ENCODE peak calls at places on chromosome 16, in eight cellular contexts. K is glutamatergic neuron, W is brain microvascular endothelial cell, O is WTC11, U is ovary, L is dorsolateral prefrontal cortex, M is thoracic aorta, F is upper lobe of left lung. Y is an unnamed sample.

GRCh38 chr16:17835118-17835949 is 364.6 kb upstream of the XYLT1 start:
- DNase-seq in K (no peak), W (no peak), O (no peak), U (no peak), L (no peak), M (no peak), F (no peak), Y (peak; percentile 12)

GRCh38 chr16:46973457-46974324 is at the start of gene DNAJA2:
- DNase-seq in K (peak; percentile 98), W (peak; percentile 81), O (peak; percentile 89), U (peak; percentile 93), L (peak; percentile 91), M (peak; percentile 69), F (peak; percentile 99), Y (peak; percentile 78)

GRCh38 chr16:87581867-87582220 is 20.5 kb upstream of the JPH3 start:
- DNase-seq in K (no peak), W (peak; percentile 98), O (no peak), U (peak; percentile 94), L (no peak), M (peak; percentile 77), F (no peak), Y (peak; percentile 96)

GRCh38 chr16:56743840-56744239 is 13.9 kb downstream of the NUP93 start:
- DNase-seq in K (peak; percentile 18), W (peak; percentile 61), O (no peak), U (no peak), L (no peak), M (no peak), F (no peak), Y (peak; percentile 94)

GRCh38 chr16:24525970-24526559 is 13.3 kb upstream of the RBBP6 start:
- DNase-seq in K (no peak), W (no peak), O (no peak), U (no peak), L (no peak), M (no peak), F (no peak), Y (peak; percentile 80)

GRCh38 chr16:12627394-12627793 is 176.3 kb downstream of the CPPED1 start:
- DNase-seq in K (no peak), W (no peak), O (no peak), U (no peak), L (no peak), M (no peak), F (no peak), Y (no peak)

GRCh38 chr16:15572329-15573001 is 70.5 kb downstream of the MARF1 start:
- DNase-seq in K (no peak), W (no peak), O (no peak), U (no peak), L (no peak), M (no peak), F (no peak), Y (peak; percentile 34)

GRCh38 chr16:70735141-70735979 is 49.5 kb upstream of the MTSS2 start:
- DNase-seq in K (no peak), W (peak; percentile 63), O (peak; percentile 33), U (no peak), L (no peak), M (no peak), F (no peak), Y (peak; percentile 84)

GRCh38 chr16:51184702-51185433 is 33.8 kb upstream of the SALL1 start:
- DNase-seq in K (peak; percentile 35), W (no peak), O (no peak), U (no peak), L (no peak), M (no peak), F (no peak), Y (no peak)

GRCh38 chr16:3207086-3207953 is 19.3 kb downstream of the OR1F1 start:
- DNase-seq in K (no peak), W (no peak), O (no peak), U (no peak), L (no peak), M (no peak), F (no peak), Y (no peak)

GRCh38 chr16:8872071-8872470 is 3.3 kb upstream of the CARHSP1 start:
- DNase-seq in K (no peak), W (no peak), O (no peak), U (no peak), L (no peak), M (no peak), F (no peak), Y (no peak)

GRCh38 chr16:3012828-3013420 is at the start of gene CLDN9:
- DNase-seq in K (peak; percentile 40), W (no peak), O (peak; percentile 69), U (no peak), L (no peak), M (no peak), F (peak; percentile 85), Y (no peak)

GRCh38 chr16:23092801-23093117 is 56.5 kb downstream of the USP31 start:
- DNase-seq in K (no peak), W (no peak), O (no peak), U (no peak), L (no peak), M (no peak), F (no peak), Y (no peak)

GRCh38 chr16:73703891-73704290 is 592.7 kb upstream of the PSMD7 start:
- DNase-seq in K (no peak), W (no peak), O (no peak), U (no peak), L (no peak), M (no peak), F (no peak), Y (no peak)

GRCh38 chr16:11109551-11109950 is 146.5 kb downstream of the SOCS1 start:
- DNase-seq in K (no peak), W (no peak), O (no peak), U (no peak), L (no peak), M (no peak), F (no peak), Y (no peak)

GRCh38 chr16:67451704-67452435 is 20.9 kb downstream of the HSD11B2 start:
- DNase-seq in K (no peak), W (no peak), O (no peak), U (no peak), L (no peak), M (no peak), F (no peak), Y (no peak)

GRCh38 chr16:66925322-66925840 is at the start of gene RRAD:
- DNase-seq in K (no peak), W (peak; percentile 19), O (peak; percentile 26), U (peak; percentile 80), L (no peak), M (peak; percentile 69), F (peak; percentile 90), Y (no peak)

GRCh38 chr16:21602785-21603184 is 3.4 kb downstream of the METTL9 start:
- DNase-seq in K (no peak), W (no peak), O (no peak), U (no peak), L (no peak), M (no peak), F (no peak), Y (no peak)

GRCh38 chr16:21597571-21598030 is 1.8 kb upstream of the METTL9 start:
- DNase-seq in K (no peak), W (no peak), O (no peak), U (no peak), L (no peak), M (no peak), F (no peak), Y (no peak)

GRCh38 chr16:21599994-21600773 is 807 bp downstream of the METTL9 start:
- DNase-seq in K (peak; percentile 50), W (no peak), O (no peak), U (no peak), L (no peak), M (no peak), F (no peak), Y (peak; percentile 26)

GRCh38 chr16:21598676-21599157 is 660 bp upstream of the METTL9 start:
- DNase-seq in K (no peak), W (no peak), O (peak; percentile 24), U (no peak), L (no peak), M (no peak), F (no peak), Y (no peak)

GRCh38 chr16:21599158-21599993 is at the start of gene METTL9:
- DNase-seq in K (peak; percentile 97), W (peak; percentile 90), O (peak; percentile 92), U (peak; percentile 93), L (peak; percentile 94), M (peak; percentile 75), F (peak; percentile 99), Y (peak; percentile 89)
- TF ChIP-seq CTCF in K (no peak), W (no peak), O (no peak), U (no peak), L (peak; percentile 49), M (no peak), F (no peak), Y (peak; percentile 8)

DNA sequence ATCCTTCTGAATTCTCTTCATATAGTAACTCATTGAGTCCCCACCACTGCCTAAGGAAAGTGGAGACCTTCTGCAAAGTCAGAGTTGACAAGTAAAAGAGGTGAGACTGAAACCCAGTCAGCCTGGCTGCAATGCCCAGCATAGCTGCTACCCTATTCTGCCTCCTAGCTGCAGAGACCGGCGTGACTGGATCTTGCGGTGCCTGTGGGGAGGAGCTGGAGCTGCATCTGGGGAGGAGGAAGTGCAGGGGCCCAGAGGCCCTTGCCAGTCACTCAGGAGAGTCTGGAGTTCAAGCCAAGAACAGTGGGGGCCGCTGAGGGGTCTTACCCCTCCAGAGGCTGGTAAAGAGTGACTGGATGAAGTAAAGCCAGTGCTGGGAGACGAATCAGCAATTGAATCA is 35.0 kb upstream of the ZNF423 start:
- DNase-seq in K (no peak), W (no peak), O (peak; percentile 77), U (no peak), L (no peak), M (no peak), F (no peak), Y (no peak)
- TF ChIP-seq CTCF in K (no peak), W (peak; percentile 56), O (peak; percentile 44), U (no peak), L (no peak), M (no peak), F (no peak), Y (peak; percentile 26)

GRCh38 chr16:57755061-57755684 is 19.6 kb downstream of the KATNB1 start:
- DNase-seq in K (no peak), W (no peak), O (no peak), U (no peak), L (no peak), M (no peak), F (peak; percentile 66), Y (no peak)
- TF ChIP-seq CTCF in K (peak; percentile 35), W (peak; percentile 34), O (no peak), U (no peak), L (no peak), M (no peak), F (no peak), Y (peak; percentile 51)

DNA sequence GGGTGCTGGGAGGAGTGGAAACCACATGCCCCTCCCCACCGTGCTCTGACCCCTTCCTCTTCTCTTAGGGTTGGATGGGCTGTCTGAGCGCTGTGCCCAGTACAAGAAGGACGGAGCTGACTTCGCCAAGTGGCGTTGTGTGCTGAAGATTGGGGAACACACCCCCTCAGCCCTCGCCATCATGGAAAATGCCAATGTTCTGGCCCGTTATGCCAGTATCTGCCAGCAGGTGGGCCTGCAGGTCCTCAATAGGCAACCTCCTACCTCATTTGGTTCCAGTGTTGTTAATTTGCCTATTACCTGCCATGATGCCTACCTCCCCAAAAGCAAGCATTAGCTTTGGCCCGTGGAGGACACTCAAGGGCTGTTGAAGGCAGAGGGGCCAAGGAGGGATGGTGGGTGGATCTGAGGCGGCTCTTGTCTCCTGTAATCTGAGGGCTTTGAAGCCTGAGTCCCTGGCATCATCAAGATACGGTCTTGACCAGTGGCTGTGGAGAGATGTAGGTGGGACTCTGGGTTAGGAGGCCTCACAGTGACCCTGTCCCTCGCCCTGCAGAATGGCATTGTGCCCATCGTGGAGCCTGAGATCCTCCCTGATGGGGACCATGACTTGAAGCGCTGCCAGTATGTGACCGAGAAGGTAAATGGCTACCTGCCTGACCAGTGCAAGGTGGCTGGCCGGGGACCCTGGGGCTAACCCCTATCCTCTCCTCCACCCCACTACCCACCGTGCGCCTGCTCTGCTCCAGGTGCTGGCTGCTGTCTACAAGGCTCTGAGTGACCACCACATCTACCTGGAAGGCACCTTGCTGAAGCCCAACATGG is 3.4 kb downstream of the ALDOA start:
- DNase-seq in K (peak; percentile 63), W (no peak), O (peak; percentile 43), U (no peak), L (peak; percentile 54), M (no peak), F (no peak), Y (peak; percentile 35)
- TF ChIP-seq CTCF in K (peak; percentile 70), W (peak; percentile 75), O (no peak), U (no peak), L (peak; percentile 30), M (peak; percentile 34), F (peak; percentile 68), Y (peak; percentile 78)

Y was measured in HFFc6.